ENCODE peak calls at places on chromosomes 6 and 20, in five cellular contexts. F is suprapubic skin, G is HepG2, J is A549, L is upper lobe of left lung. P is an unnamed sample.

GRCh38 chr20:32908334-32909292 is 49.9 kb downstream of the EFCAB8 start:
- DNase-seq in L (no peak), F (no peak), J (no peak), G (no peak), P (no peak)

GRCh38 chr20:21546355-21546754 is 32.5 kb upstream of the NKX2-2 start:
- DNase-seq in F (no peak), J (no peak), G (no peak), L (no peak), P (no peak)

GRCh38 chr6:115947964-115948541 is 112.6 kb downstream of the FRK start:
- DNase-seq in G (peak), J (no peak), L (no peak), F (no peak), P (no peak)

GRCh38 chr6:158018370-158018771 is 36.7 kb downstream of the SYNJ2 start:
- DNase-seq in L (no peak), J (no peak), F (no peak), G (no peak), P (no peak)

GRCh38 chr20:35001596-35002362 is 46.1 kb downstream of the MYH7B start:
- DNase-seq in L (no peak), F (no peak), G (no peak), J (no peak), P (no peak)

GRCh38 chr6:119627908-119628669 is 278.5 kb upstream of the MAN1A1 start:
- DNase-seq in L (no peak), J (no peak), G (no peak), F (no peak), P (no peak)

GRCh38 chr6:20377623-20378265 is 23.9 kb upstream of the E2F3 start:
- DNase-seq in G (no peak), L (no peak), F (no peak), J (no peak), P (no peak)

GRCh38 chr20:54084727-54085368 is 14.5 kb upstream of the BCAS1 start:
- DNase-seq in F (no peak), G (peak), J (no peak), L (no peak), P (no peak)

GRCh38 chr20:51579137-51579536 is 36.6 kb upstream of the NFATC2 start:
- DNase-seq in J (no peak), F (no peak), G (no peak), L (no peak), P (no peak)

GRCh38 chr6:101722481-101722880 is 329.0 kb downstream of the GRIK2 start:
- DNase-seq in F (no peak), J (no peak), G (no peak), L (no peak), P (no peak)

GRCh38 chr6:166989427-166990034 is 9.7 kb upstream of the CEP43 start:
- DNase-seq in F (no peak), J (no peak), G (peak), L (no peak), P (no peak)

GRCh38 chr6:143232849-143233248 is 172.2 kb downstream of the AIG1 start:
- DNase-seq in L (no peak), G (peak), F (no peak), J (peak), P (no peak)

GRCh38 chr6:140043762-140044378 is 669.4 kb upstream of the CITED2 start:
- DNase-seq in F (no peak), G (no peak), J (peak), L (no peak), P (no peak)
- TF ChIP-seq EP300 in F (no peak), G (no peak), J (no peak), L (no peak), P (no peak)

GRCh38 chr6:162388383-162388777 is 339.2 kb downstream of the PRKN start:
- DNase-seq in J (no peak), G (no peak), F (no peak), L (no peak), P (no peak)
- H3K27ac ChIP-seq in J (no peak), G (no peak), F (no peak), L (no peak), P (no peak)

DNA sequence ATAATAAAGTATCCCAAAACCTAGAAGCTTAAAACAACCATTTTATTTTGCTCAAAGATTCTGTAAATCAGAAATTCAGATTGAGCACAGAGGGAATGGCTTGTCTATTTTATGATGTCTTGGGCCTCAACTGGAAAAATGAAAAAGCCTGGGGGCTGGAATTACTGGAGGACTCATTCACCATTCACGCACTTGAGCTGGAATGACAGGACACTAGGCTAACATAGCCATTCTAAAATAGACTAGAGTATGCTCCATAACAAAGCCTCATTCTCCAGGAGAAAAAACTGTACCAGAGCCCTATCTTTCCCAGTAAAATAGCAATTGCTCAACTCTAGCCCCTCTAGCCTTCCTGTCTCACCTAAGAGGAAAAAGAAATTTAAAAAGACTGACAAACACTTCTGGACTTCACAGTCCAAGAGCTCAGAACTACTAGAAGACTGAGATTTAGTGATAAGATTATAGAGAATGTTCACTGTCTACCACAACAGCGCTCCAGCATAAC is 145.4 kb upstream of the BTBD3 start:
- DNase-seq in F (no peak), L (no peak), G (no peak), J (no peak), P (no peak)
- TF ChIP-seq EP300 in F (no peak), L (no peak), G (no peak), J (no peak), P (no peak)

GRCh38 chr6:27250277-27250954 is 2.9 kb downstream of the PRSS16 start:
- DNase-seq in G (no peak), F (no peak), L (peak), J (no peak), P (no peak)

GRCh38 chr6:27250955-27251671 is 3.6 kb downstream of the PRSS16 start:
- DNase-seq in G (no peak), J (peak), F (peak), L (peak), P (no peak)

GRCh38 chr6:27254566-27254965 is 7.1 kb downstream of the PRSS16 start:
- DNase-seq in G (no peak), J (no peak), F (no peak), L (no peak), P (no peak)

GRCh38 chr6:27248783-27249182 is 1.3 kb downstream of the PRSS16 start:
- DNase-seq in L (no peak), F (no peak), G (no peak), J (no peak), P (no peak)

GRCh38 chr6:27251672-27252251 is 4.3 kb downstream of the PRSS16 start:
- DNase-seq in F (no peak), G (no peak), J (peak), L (peak), P (no peak)
- H3K27ac ChIP-seq in F (peak), G (no peak), J (peak), L (peak), P (no peak)

GRCh38 chr6:37176268-37177082 is 6.5 kb downstream of the PIM1 start:
- DNase-seq in F (no peak), L (no peak), J (no peak), G (no peak), P (no peak)
- TF ChIP-seq EP300 in F (no peak), L (no peak), J (no peak), G (no peak), P (no peak)

GRCh38 chr20:36572701-36573102 is 695 bp upstream of the TGIF2 start:
- DNase-seq in J (no peak), L (no peak), G (peak), F (no peak), P (no peak)
- H3K27ac ChIP-seq in J (peak), L (peak), G (peak), F (peak), P (peak)

GRCh38 chr6:43840490-43841218 is 70.6 kb downstream of the VEGFA start:
- DNase-seq in J (no peak), F (no peak), G (no peak), L (no peak), P (no peak)

GRCh38 chr6:43835872-43836419 is 65.9 kb downstream of the VEGFA start:
- DNase-seq in F (no peak), L (no peak), J (no peak), G (no peak), P (no peak)

GRCh38 chr6:43836507-43836906 is 66.5 kb downstream of the VEGFA start:
- DNase-seq in J (no peak), F (no peak), G (no peak), L (no peak), P (no peak)

GRCh38 chr6:43837501-43837900 is 67.5 kb downstream of the VEGFA start:
- DNase-seq in J (no peak), L (no peak), F (no peak), G (no peak), P (no peak)

DNA sequence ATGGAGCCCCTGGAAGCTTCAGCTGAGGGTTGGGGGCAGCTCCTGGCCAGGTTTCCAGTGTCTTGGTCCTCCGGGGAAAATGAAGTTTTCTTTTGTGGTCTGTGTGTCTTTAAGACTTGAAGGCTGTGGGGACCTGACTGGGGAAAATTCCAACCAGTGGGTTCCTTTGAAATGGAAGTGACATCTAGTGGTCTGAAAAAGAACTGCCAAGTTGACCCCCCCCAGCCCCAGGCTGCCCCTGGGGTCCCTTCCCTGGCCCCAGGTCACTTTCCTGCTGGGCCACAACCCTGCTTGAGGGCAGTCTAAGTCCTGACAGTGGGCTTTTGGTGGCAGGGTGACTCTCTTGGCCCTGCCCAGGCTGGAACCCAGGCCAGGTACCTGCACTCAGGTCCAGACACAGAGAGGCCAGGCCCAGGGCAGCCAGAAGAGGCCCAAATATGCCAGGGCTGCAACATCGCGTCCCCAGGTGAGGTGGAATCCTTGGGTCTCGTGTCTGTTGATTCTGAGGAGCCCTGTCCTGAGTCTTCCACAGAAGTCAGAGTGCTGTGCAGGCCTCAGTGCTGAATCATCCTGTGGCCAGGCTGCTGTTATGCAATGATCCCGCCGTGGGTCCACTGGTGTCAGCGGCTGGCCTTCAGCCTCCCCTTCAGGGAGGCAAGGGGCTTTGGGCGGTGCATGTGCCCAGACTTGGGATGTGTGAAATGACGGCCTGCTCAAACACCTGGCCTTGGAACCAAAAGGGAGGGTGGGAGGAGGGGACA is 68.4 kb downstream of the VEGFA start:
- DNase-seq in F (no peak), J (peak), L (no peak), G (peak), P (no peak)
- TF ChIP-seq EP300 in F (no peak), J (no peak), L (no peak), G (no peak), P (no peak)

DNA sequence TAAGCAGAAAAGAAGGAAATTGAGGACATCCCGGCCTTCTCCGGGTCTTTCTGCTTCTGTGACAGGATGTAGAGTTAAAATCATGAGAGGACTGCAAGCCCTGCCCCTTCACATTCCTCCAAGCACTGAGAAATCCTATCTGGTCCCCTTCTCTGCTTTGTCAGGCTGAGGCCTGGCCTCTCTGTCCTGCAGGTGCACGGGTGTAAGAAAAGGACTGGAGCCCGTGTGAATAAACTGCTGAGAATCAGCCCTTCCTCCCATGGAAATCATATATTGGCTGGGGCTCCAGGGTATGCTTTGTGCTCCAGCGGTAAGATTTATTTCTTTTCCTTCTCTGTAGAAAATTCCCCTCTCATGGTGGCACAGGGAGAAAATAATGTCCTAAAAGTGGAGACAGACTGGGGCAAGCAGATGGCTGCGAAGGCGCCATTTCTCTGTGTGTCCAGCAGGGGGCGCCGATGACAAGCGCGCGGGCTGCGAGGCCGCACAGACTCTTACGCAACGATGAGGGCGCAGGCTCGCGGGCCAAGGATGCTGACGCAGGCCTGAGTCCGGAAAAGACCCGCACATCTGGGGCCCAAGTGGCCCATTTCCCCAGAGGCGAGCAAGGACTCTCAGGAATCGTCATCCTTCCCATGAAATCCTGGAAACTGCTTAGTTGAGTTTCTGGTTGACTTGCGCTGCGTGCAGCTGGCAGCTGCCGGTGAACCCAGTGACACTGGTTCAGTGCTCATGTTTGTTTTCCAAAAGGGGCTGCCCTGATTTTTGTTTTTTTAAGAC is 258.6 kb downstream of the ADGB start:
- DNase-seq in J (peak), L (peak), F (peak), G (peak), P (peak)
- H3K27ac ChIP-seq in J (peak), L (no peak), F (no peak), G (no peak), P (peak)